ENCODE peak calls at places on chromosomes 12 and 14, in nine cellular contexts. One of them, this sample, is unnamed.

GRCh38 chr14:96088131-96088880 is 49.1 kb downstream of the C14orf132 start:
- DNase-seq in epithelial cell of proximal tubule: no peak
- DNase-seq in GM23338: no peak
- DNase-seq in cardiac muscle cell: no peak
- DNase-seq in kidney tubule cell: no peak
- DNase-seq in G401: peak; percentile 14
- DNase-seq in activated CD8-positive, alpha-beta memory T cell treated with anti-CD3 and anti-CD28 coated beads for 4 hours: no peak
- DNase-seq in H7: no peak
- DNase-seq in progenitor cell of endocrine pancreas: no peak
- DNase-seq in this sample: no peak

GRCh38 chr12:46372131-46372851 is at the start of gene SLC38A2:
- DNase-seq in epithelial cell of proximal tubule: no peak
- DNase-seq in GM23338: peak; percentile 38
- DNase-seq in cardiac muscle cell: peak; percentile 96
- DNase-seq in kidney tubule cell: peak; percentile 94
- DNase-seq in G401: peak; percentile 97
- DNase-seq in activated CD8-positive, alpha-beta memory T cell treated with anti-CD3 and anti-CD28 coated beads for 4 hours: peak; percentile 93
- DNase-seq in H7: peak; percentile 78
- DNase-seq in progenitor cell of endocrine pancreas: no peak
- DNase-seq in this sample: peak; percentile 95

GRCh38 chr12:28209782-28210181 is 19.5 kb downstream of the CCDC91 start:
- DNase-seq in epithelial cell of proximal tubule: no peak
- DNase-seq in GM23338: peak; percentile 69
- DNase-seq in cardiac muscle cell: no peak
- DNase-seq in kidney tubule cell: no peak
- DNase-seq in G401: no peak
- DNase-seq in activated CD8-positive, alpha-beta memory T cell treated with anti-CD3 and anti-CD28 coated beads for 4 hours: no peak
- DNase-seq in H7: no peak
- DNase-seq in progenitor cell of endocrine pancreas: no peak
- DNase-seq in this sample: peak; percentile 39

GRCh38 chr12:120538281-120539156 is 4.4 kb downstream of the RNF10 start:
- DNase-seq in epithelial cell of proximal tubule: no peak
- DNase-seq in GM23338: no peak
- DNase-seq in cardiac muscle cell: peak; percentile 66
- DNase-seq in kidney tubule cell: peak; percentile 89
- DNase-seq in G401: no peak
- DNase-seq in activated CD8-positive, alpha-beta memory T cell treated with anti-CD3 and anti-CD28 coated beads for 4 hours: no peak
- DNase-seq in H7: no peak
- DNase-seq in progenitor cell of endocrine pancreas: no peak
- DNase-seq in this sample: no peak

GRCh38 chr12:132145334-132145733 is 1.1 kb downstream of the NOC4L start:
- DNase-seq in epithelial cell of proximal tubule: no peak
- DNase-seq in GM23338: no peak
- DNase-seq in cardiac muscle cell: no peak
- DNase-seq in kidney tubule cell: no peak
- DNase-seq in G401: no peak
- DNase-seq in activated CD8-positive, alpha-beta memory T cell treated with anti-CD3 and anti-CD28 coated beads for 4 hours: no peak
- DNase-seq in H7: no peak
- DNase-seq in progenitor cell of endocrine pancreas: no peak
- DNase-seq in this sample: no peak

GRCh38 chr12:100955139-100955538 is 160.6 kb downstream of the ANO4 start:
- DNase-seq in epithelial cell of proximal tubule: peak; percentile 3
- DNase-seq in GM23338: peak; percentile 57
- DNase-seq in cardiac muscle cell: peak; percentile 72
- DNase-seq in kidney tubule cell: peak; percentile 70
- DNase-seq in G401: no peak
- DNase-seq in activated CD8-positive, alpha-beta memory T cell treated with anti-CD3 and anti-CD28 coated beads for 4 hours: no peak
- DNase-seq in H7: no peak
- DNase-seq in progenitor cell of endocrine pancreas: no peak
- DNase-seq in this sample: no peak

GRCh38 chr12:93526786-93527428 is 45.6 kb upstream of the SOCS2 start:
- DNase-seq in epithelial cell of proximal tubule: peak; percentile 81
- DNase-seq in GM23338: no peak
- DNase-seq in cardiac muscle cell: peak; percentile 93
- DNase-seq in kidney tubule cell: peak; percentile 87
- DNase-seq in G401: no peak
- DNase-seq in activated CD8-positive, alpha-beta memory T cell treated with anti-CD3 and anti-CD28 coated beads for 4 hours: no peak
- DNase-seq in H7: no peak
- DNase-seq in progenitor cell of endocrine pancreas: no peak
- DNase-seq in this sample: peak; percentile 15

GRCh38 chr12:12714276-12715001 is 2.7 kb upstream of the CDKN1B start:
- DNase-seq in epithelial cell of proximal tubule: no peak
- DNase-seq in GM23338: peak; percentile 71
- DNase-seq in cardiac muscle cell: no peak
- DNase-seq in kidney tubule cell: peak; percentile 58
- DNase-seq in G401: peak; percentile 78
- DNase-seq in activated CD8-positive, alpha-beta memory T cell treated with anti-CD3 and anti-CD28 coated beads for 4 hours: no peak
- DNase-seq in H7: peak; percentile 39
- DNase-seq in progenitor cell of endocrine pancreas: no peak
- DNase-seq in this sample: peak; percentile 53

GRCh38 chr12:100248886-100249285 is 18.0 kb downstream of the DEPDC4 start:
- DNase-seq in epithelial cell of proximal tubule: no peak
- DNase-seq in GM23338: no peak
- DNase-seq in cardiac muscle cell: no peak
- DNase-seq in kidney tubule cell: no peak
- DNase-seq in G401: no peak
- DNase-seq in activated CD8-positive, alpha-beta memory T cell treated with anti-CD3 and anti-CD28 coated beads for 4 hours: no peak
- DNase-seq in H7: no peak
- DNase-seq in progenitor cell of endocrine pancreas: no peak
- DNase-seq in this sample: no peak

GRCh38 chr14:34496679-34497513 is 34.9 kb upstream of the SPTSSA start:
- DNase-seq in epithelial cell of proximal tubule: peak; percentile 56
- DNase-seq in GM23338: peak; percentile 76
- DNase-seq in cardiac muscle cell: peak; percentile 99
- DNase-seq in kidney tubule cell: peak; percentile 48
- DNase-seq in G401: peak; percentile 12
- DNase-seq in activated CD8-positive, alpha-beta memory T cell treated with anti-CD3 and anti-CD28 coated beads for 4 hours: no peak
- DNase-seq in H7: peak; percentile 61
- DNase-seq in progenitor cell of endocrine pancreas: no peak
- DNase-seq in this sample: peak; percentile 28

GRCh38 chr12:16056910-16057309 is 145.8 kb downstream of the DERA start:
- DNase-seq in epithelial cell of proximal tubule: no peak
- DNase-seq in GM23338: no peak
- DNase-seq in cardiac muscle cell: no peak
- DNase-seq in kidney tubule cell: no peak
- DNase-seq in G401: no peak
- DNase-seq in activated CD8-positive, alpha-beta memory T cell treated with anti-CD3 and anti-CD28 coated beads for 4 hours: no peak
- DNase-seq in H7: no peak
- DNase-seq in progenitor cell of endocrine pancreas: no peak
- DNase-seq in this sample: no peak

GRCh38 chr14:90447720-90448497 is 51.1 kb downstream of the CALM1 start:
- DNase-seq in epithelial cell of proximal tubule: no peak
- DNase-seq in GM23338: no peak
- DNase-seq in cardiac muscle cell: no peak
- DNase-seq in kidney tubule cell: no peak
- DNase-seq in G401: no peak
- DNase-seq in activated CD8-positive, alpha-beta memory T cell treated with anti-CD3 and anti-CD28 coated beads for 4 hours: no peak
- DNase-seq in H7: no peak
- DNase-seq in progenitor cell of endocrine pancreas: no peak
- DNase-seq in this sample: no peak

GRCh38 chr12:67367843-67368242 is 98.7 kb downstream of the CAND1 start:
- DNase-seq in epithelial cell of proximal tubule: peak; percentile 63
- DNase-seq in GM23338: no peak
- DNase-seq in cardiac muscle cell: no peak
- DNase-seq in kidney tubule cell: peak; percentile 85
- DNase-seq in G401: no peak
- DNase-seq in activated CD8-positive, alpha-beta memory T cell treated with anti-CD3 and anti-CD28 coated beads for 4 hours: no peak
- DNase-seq in H7: no peak
- DNase-seq in progenitor cell of endocrine pancreas: no peak
- DNase-seq in this sample: no peak

GRCh38 chr12:25102402-25102801 is 92.6 kb downstream of the DNAI7 start:
- DNase-seq in epithelial cell of proximal tubule: no peak
- DNase-seq in GM23338: peak; percentile 41
- DNase-seq in cardiac muscle cell: no peak
- DNase-seq in kidney tubule cell: no peak
- DNase-seq in G401: no peak
- DNase-seq in activated CD8-positive, alpha-beta memory T cell treated with anti-CD3 and anti-CD28 coated beads for 4 hours: no peak
- DNase-seq in H7: peak; percentile 16
- DNase-seq in progenitor cell of endocrine pancreas: no peak
- DNase-seq in this sample: peak; percentile 36

GRCh38 chr14:66503532-66503931 is 4.4 kb upstream of the GPHN start:
- DNase-seq in epithelial cell of proximal tubule: no peak
- DNase-seq in GM23338: no peak
- DNase-seq in cardiac muscle cell: peak; percentile 81
- DNase-seq in kidney tubule cell: no peak
- DNase-seq in G401: no peak
- DNase-seq in activated CD8-positive, alpha-beta memory T cell treated with anti-CD3 and anti-CD28 coated beads for 4 hours: no peak
- DNase-seq in H7: no peak
- DNase-seq in progenitor cell of endocrine pancreas: no peak
- DNase-seq in this sample: no peak

GRCh38 chr12:104213952-104214351 is 1.6 kb upstream of the TXNRD1 start:
- DNase-seq in epithelial cell of proximal tubule: no peak
- DNase-seq in GM23338: no peak
- DNase-seq in cardiac muscle cell: peak; percentile 71
- DNase-seq in kidney tubule cell: no peak
- DNase-seq in G401: peak; percentile 7
- DNase-seq in activated CD8-positive, alpha-beta memory T cell treated with anti-CD3 and anti-CD28 coated beads for 4 hours: no peak
- DNase-seq in H7: no peak
- DNase-seq in progenitor cell of endocrine pancreas: no peak
- DNase-seq in this sample: no peak

GRCh38 chr14:102418169-102418852 is 55.6 kb downstream of the TECPR2 start:
- DNase-seq in epithelial cell of proximal tubule: no peak
- DNase-seq in GM23338: no peak
- DNase-seq in cardiac muscle cell: no peak
- DNase-seq in kidney tubule cell: no peak
- DNase-seq in G401: peak; percentile 80
- DNase-seq in activated CD8-positive, alpha-beta memory T cell treated with anti-CD3 and anti-CD28 coated beads for 4 hours: no peak
- DNase-seq in H7: no peak
- DNase-seq in progenitor cell of endocrine pancreas: no peak
- DNase-seq in this sample: no peak

GRCh38 chr12:26810330-26810729 is 22.7 kb downstream of the ITPR2 start:
- DNase-seq in epithelial cell of proximal tubule: no peak
- DNase-seq in GM23338: peak; percentile 53
- DNase-seq in cardiac muscle cell: peak; percentile 88
- DNase-seq in kidney tubule cell: peak; percentile 53
- DNase-seq in G401: peak; percentile 44
- DNase-seq in activated CD8-positive, alpha-beta memory T cell treated with anti-CD3 and anti-CD28 coated beads for 4 hours: no peak
- DNase-seq in H7: no peak
- DNase-seq in progenitor cell of endocrine pancreas: no peak
- DNase-seq in this sample: peak; percentile 29

GRCh38 chr14:51539571-51540037 is 112.1 kb upstream of the FRMD6 start:
- DNase-seq in epithelial cell of proximal tubule: peak; percentile 86
- DNase-seq in GM23338: peak; percentile 47
- DNase-seq in cardiac muscle cell: peak; percentile 77
- DNase-seq in kidney tubule cell: peak; percentile 100
- DNase-seq in G401: no peak
- DNase-seq in activated CD8-positive, alpha-beta memory T cell treated with anti-CD3 and anti-CD28 coated beads for 4 hours: no peak
- DNase-seq in H7: peak; percentile 17
- DNase-seq in progenitor cell of endocrine pancreas: no peak
- DNase-seq in this sample: no peak

GRCh38 chr14:73977896-73978295 is 27.8 kb downstream of the COQ6 start:
- DNase-seq in epithelial cell of proximal tubule: no peak
- DNase-seq in GM23338: no peak
- DNase-seq in cardiac muscle cell: no peak
- DNase-seq in kidney tubule cell: peak; percentile 11
- DNase-seq in G401: no peak
- DNase-seq in activated CD8-positive, alpha-beta memory T cell treated with anti-CD3 and anti-CD28 coated beads for 4 hours: no peak
- DNase-seq in H7: no peak
- DNase-seq in progenitor cell of endocrine pancreas: no peak
- DNase-seq in this sample: no peak

GRCh38 chr12:99479149-99479548 is 168.4 kb upstream of the GARIN6 start:
- DNase-seq in epithelial cell of proximal tubule: no peak
- DNase-seq in GM23338: no peak
- DNase-seq in cardiac muscle cell: no peak
- DNase-seq in kidney tubule cell: no peak
- DNase-seq in G401: no peak
- DNase-seq in activated CD8-positive, alpha-beta memory T cell treated with anti-CD3 and anti-CD28 coated beads for 4 hours: no peak
- DNase-seq in H7: no peak
- DNase-seq in progenitor cell of endocrine pancreas: no peak
- DNase-seq in this sample: no peak

GRCh38 chr12:107415834-107416233 is 269.8 kb upstream of the PWP1 start:
- DNase-seq in epithelial cell of proximal tubule: peak; percentile 89
- DNase-seq in GM23338: no peak
- DNase-seq in cardiac muscle cell: no peak
- DNase-seq in kidney tubule cell: peak; percentile 98
- DNase-seq in G401: no peak
- DNase-seq in activated CD8-positive, alpha-beta memory T cell treated with anti-CD3 and anti-CD28 coated beads for 4 hours: no peak
- DNase-seq in H7: no peak
- DNase-seq in progenitor cell of endocrine pancreas: no peak
- DNase-seq in this sample: no peak

GRCh38 chr14:34060747-34061050 is 109.8 kb upstream of the EGLN3 start:
- DNase-seq in epithelial cell of proximal tubule: no peak
- DNase-seq in GM23338: no peak
- DNase-seq in cardiac muscle cell: no peak
- DNase-seq in kidney tubule cell: no peak
- DNase-seq in G401: peak; percentile 27
- DNase-seq in activated CD8-positive, alpha-beta memory T cell treated with anti-CD3 and anti-CD28 coated beads for 4 hours: no peak
- DNase-seq in H7: no peak
- DNase-seq in progenitor cell of endocrine pancreas: no peak
- DNase-seq in this sample: peak; percentile 54

GRCh38 chr14:104307246-104307626 is 168.8 kb downstream of the KIF26A start:
- DNase-seq in epithelial cell of proximal tubule: no peak
- DNase-seq in GM23338: no peak
- DNase-seq in cardiac muscle cell: no peak
- DNase-seq in kidney tubule cell: no peak
- DNase-seq in G401: no peak
- DNase-seq in activated CD8-positive, alpha-beta memory T cell treated with anti-CD3 and anti-CD28 coated beads for 4 hours: no peak
- DNase-seq in H7: no peak
- DNase-seq in progenitor cell of endocrine pancreas: no peak
- DNase-seq in this sample: no peak